ENCODE peak calls at places on chromosomes 11 and 22, in five cellular contexts. M is astrocyte of the hippocampus, X is IMR-90, S is non-pigmented ciliary epithelial cell, K is amygdala. Z is an unnamed sample.

GRCh38 chr11:118438314-118438931 is 2.1 kb downstream of the KMT2A start:
- DNase-seq in M (peak), X (peak), S (peak), K (no peak), Z (peak)

GRCh38 chr11:111107501-111107900 is 138.0 kb upstream of the POU2AF2 start:
- DNase-seq in M (no peak), X (no peak), S (no peak), K (no peak), Z (no peak)

GRCh38 chr22:48827904-48828555 is 999.6 kb downstream of the BRD1 start:
- DNase-seq in M (no peak), X (no peak), S (no peak), K (no peak), Z (no peak)

GRCh38 chr11:128728767-128729587 is 35.1 kb downstream of the FLI1 start:
- DNase-seq in M (no peak), X (no peak), S (no peak), K (no peak), Z (no peak)

GRCh38 chr11:126104420-126104819 is 41.8 kb upstream of the CDON start:
- DNase-seq in M (no peak), X (no peak), S (no peak), K (no peak), Z (no peak)

GRCh38 chr11:41245184-41245583 is 214.3 kb downstream of the LRRC4C start:
- DNase-seq in M (no peak), X (no peak), S (no peak), K (no peak), Z (no peak)

GRCh38 chr11:98568011-98568410 is 452.7 kb upstream of the CNTN5 start:
- DNase-seq in M (no peak), X (no peak), S (peak), K (no peak), Z (no peak)

GRCh38 chr22:22403771-22404170 is 104.8 kb downstream of the ZNF280B start:
- DNase-seq in M (no peak), X (no peak), S (no peak), K (no peak), Z (no peak)

GRCh38 chr11:109027851-109028250 is 363.0 kb downstream of the DDX10 start:
- DNase-seq in M (no peak), X (no peak), S (no peak), K (no peak), Z (no peak)

GRCh38 chr11:121426476-121427454 is 25.3 kb upstream of the SORL1 start:
- DNase-seq in M (peak), X (no peak), S (no peak), K (no peak), Z (peak)

GRCh38 chr11:6326980-6327379 is 6.7 kb upstream of the CAVIN3 start:
- DNase-seq in M (no peak), X (no peak), S (no peak), K (no peak), Z (no peak)

GRCh38 chr22:41353862-41354575 is 27.7 kb upstream of the TEF start:
- DNase-seq in M (no peak), X (no peak), S (no peak), K (no peak), Z (no peak)

GRCh38 chr11:110059706-110060430 is 33.3 kb upstream of the ZC3H12C start:
- DNase-seq in M (peak), X (peak), S (no peak), K (no peak), Z (no peak)

GRCh38 chr11:80779907-80780615 is 1339.2 kb upstream of the TENM4 start:
- DNase-seq in M (no peak), X (no peak), S (no peak), K (no peak), Z (peak)

GRCh38 chr22:27801616-27802388 is at the start of gene MN1:
- DNase-seq in M (peak), X (peak), S (no peak), K (no peak), Z (peak)

GRCh38 chr11:124946735-124947141 is 7.3 kb upstream of the CCDC15 start:
- DNase-seq in M (peak), X (peak), S (no peak), K (no peak), Z (no peak)

GRCh38 chr22:29203456-29203855 is 2.2 kb upstream of the EMID1 start:
- DNase-seq in M (no peak), X (no peak), S (no peak), K (no peak), Z (no peak)

GRCh38 chr22:45455621-45456020 is 42.1 kb downstream of the RIBC2 start:
- DNase-seq in M (no peak), X (no peak), S (no peak), K (no peak), Z (no peak)

GRCh38 chr22:39325392-39325932 is 6.0 kb upstream of the RPL3 start:
- DNase-seq in M (no peak), X (no peak), S (no peak), K (no peak), Z (no peak)

GRCh38 chr11:30960387-30960992 is 374.3 kb upstream of the MPPED2 start:
- DNase-seq in M (peak), X (peak), S (peak), K (no peak), Z (no peak)

GRCh38 chr11:65225284-65226102 is 36.3 kb upstream of the POLA2 start:
- DNase-seq in M (peak), X (peak), S (no peak), K (no peak), Z (peak)

GRCh38 chr11:32231909-32232493 is 141.1 kb downstream of the RCN1 start:
- DNase-seq in M (peak), X (peak), S (no peak), K (no peak), Z (peak)

GRCh38 chr11:13850256-13851010 is 112.1 kb upstream of the SPON1 start:
- DNase-seq in M (no peak), X (no peak), S (no peak), K (no peak), Z (no peak)

GRCh38 chr11:1333091-1333772 is 23.8 kb upstream of the TOLLIP start:
- DNase-seq in M (no peak), X (no peak), S (no peak), K (no peak), Z (peak)

GRCh38 chr11:79102821-79103220 is 338.0 kb downstream of the TENM4 start:
- DNase-seq in M (no peak), X (no peak), S (no peak), K (no peak), Z (no peak)

Z was measured in small intestine.